ENCODE peak calls at places on chromosomes 6 and 20, in nine cellular contexts. One of them, this sample, is unnamed.

GRCh38 chr20:5222919-5223634 is 93.7 kb downstream of the PROKR2 start:
- DNase-seq in neural crest cell: peak
- DNase-seq in osteoblast: peak
- DNase-seq in fibroblast of the aortic adventitia: peak
- DNase-seq in upper lobe of right lung: no peak
- DNase-seq in lower lobe of right lung: peak
- DNase-seq in GM10248: peak
- DNase-seq in IMR-90: peak
- DNase-seq in heart left ventricle: peak
- DNase-seq in this sample: peak

GRCh38 chr20:43938932-43939761 is 24.5 kb downstream of the TOX2 start:
- DNase-seq in neural crest cell: no peak
- DNase-seq in osteoblast: peak
- DNase-seq in fibroblast of the aortic adventitia: peak
- DNase-seq in upper lobe of right lung: peak
- DNase-seq in lower lobe of right lung: peak
- DNase-seq in GM10248: no peak
- DNase-seq in IMR-90: peak
- DNase-seq in heart left ventricle: peak
- DNase-seq in this sample: no peak

GRCh38 chr6:40410792-40411191 is 176.4 kb downstream of the LRFN2 start:
- DNase-seq in neural crest cell: no peak
- DNase-seq in osteoblast: no peak
- DNase-seq in fibroblast of the aortic adventitia: no peak
- DNase-seq in upper lobe of right lung: no peak
- DNase-seq in lower lobe of right lung: no peak
- DNase-seq in GM10248: no peak
- DNase-seq in IMR-90: no peak
- DNase-seq in heart left ventricle: no peak
- DNase-seq in this sample: peak

GRCh38 chr20:44648579-44648978 is 2.9 kb downstream of the ADA start:
- DNase-seq in neural crest cell: no peak
- DNase-seq in osteoblast: no peak
- DNase-seq in fibroblast of the aortic adventitia: no peak
- DNase-seq in upper lobe of right lung: no peak
- DNase-seq in lower lobe of right lung: no peak
- DNase-seq in GM10248: no peak
- DNase-seq in IMR-90: no peak
- DNase-seq in heart left ventricle: peak
- DNase-seq in this sample: no peak

GRCh38 chr6:158645064-158646022 is 800 bp upstream of the DYNLT1 start:
- DNase-seq in neural crest cell: no peak
- DNase-seq in osteoblast: no peak
- DNase-seq in fibroblast of the aortic adventitia: no peak
- DNase-seq in upper lobe of right lung: peak
- DNase-seq in lower lobe of right lung: no peak
- DNase-seq in GM10248: no peak
- DNase-seq in IMR-90: no peak
- DNase-seq in heart left ventricle: no peak
- DNase-seq in this sample: no peak

GRCh38 chr6:33620584-33621395 is at the start of gene ITPR3:
- DNase-seq in neural crest cell: no peak
- DNase-seq in osteoblast: peak
- DNase-seq in fibroblast of the aortic adventitia: peak
- DNase-seq in upper lobe of right lung: peak
- DNase-seq in lower lobe of right lung: peak
- DNase-seq in GM10248: peak
- DNase-seq in IMR-90: peak
- DNase-seq in heart left ventricle: peak
- DNase-seq in this sample: no peak

GRCh38 chr6:1402369-1402768 is 13.0 kb downstream of the FOXF2 start:
- DNase-seq in neural crest cell: no peak
- DNase-seq in osteoblast: no peak
- DNase-seq in fibroblast of the aortic adventitia: no peak
- DNase-seq in upper lobe of right lung: no peak
- DNase-seq in lower lobe of right lung: no peak
- DNase-seq in GM10248: no peak
- DNase-seq in IMR-90: no peak
- DNase-seq in heart left ventricle: no peak
- DNase-seq in this sample: no peak

GRCh38 chr6:111653434-111653833 is 47.8 kb upstream of the TRAF3IP2 start:
- DNase-seq in neural crest cell: no peak
- DNase-seq in osteoblast: no peak
- DNase-seq in fibroblast of the aortic adventitia: no peak
- DNase-seq in upper lobe of right lung: no peak
- DNase-seq in lower lobe of right lung: no peak
- DNase-seq in GM10248: no peak
- DNase-seq in IMR-90: no peak
- DNase-seq in heart left ventricle: no peak
- DNase-seq in this sample: no peak

GRCh38 chr6:142285235-142286087 is 16.3 kb upstream of the ADGRG6 start:
- DNase-seq in neural crest cell: no peak
- DNase-seq in osteoblast: no peak
- DNase-seq in fibroblast of the aortic adventitia: no peak
- DNase-seq in upper lobe of right lung: no peak
- DNase-seq in lower lobe of right lung: no peak
- DNase-seq in GM10248: no peak
- DNase-seq in IMR-90: no peak
- DNase-seq in heart left ventricle: no peak
- DNase-seq in this sample: no peak

GRCh38 chr6:17574871-17575560 is 25.1 kb upstream of the FAM8A1 start:
- DNase-seq in neural crest cell: no peak
- DNase-seq in osteoblast: peak
- DNase-seq in fibroblast of the aortic adventitia: peak
- DNase-seq in upper lobe of right lung: no peak
- DNase-seq in lower lobe of right lung: no peak
- DNase-seq in GM10248: no peak
- DNase-seq in IMR-90: peak
- DNase-seq in heart left ventricle: no peak
- DNase-seq in this sample: no peak

GRCh38 chr6:22568854-22569253 is 512 bp upstream of the HDGFL1 start:
- DNase-seq in neural crest cell: no peak
- DNase-seq in osteoblast: peak
- DNase-seq in fibroblast of the aortic adventitia: no peak
- DNase-seq in upper lobe of right lung: no peak
- DNase-seq in lower lobe of right lung: no peak
- DNase-seq in GM10248: no peak
- DNase-seq in IMR-90: no peak
- DNase-seq in heart left ventricle: no peak
- DNase-seq in this sample: no peak

GRCh38 chr6:106082735-106083398 is 3.3 kb upstream of the PRDM1 start:
- DNase-seq in neural crest cell: no peak
- DNase-seq in osteoblast: peak
- DNase-seq in fibroblast of the aortic adventitia: peak
- DNase-seq in upper lobe of right lung: no peak
- DNase-seq in lower lobe of right lung: no peak
- DNase-seq in GM10248: no peak
- DNase-seq in IMR-90: peak
- DNase-seq in heart left ventricle: no peak
- DNase-seq in this sample: no peak

GRCh38 chr6:118240878-118241528 is 307.1 kb upstream of the PLN start:
- DNase-seq in neural crest cell: no peak
- DNase-seq in osteoblast: no peak
- DNase-seq in fibroblast of the aortic adventitia: no peak
- DNase-seq in upper lobe of right lung: no peak
- DNase-seq in lower lobe of right lung: no peak
- DNase-seq in GM10248: peak
- DNase-seq in IMR-90: no peak
- DNase-seq in heart left ventricle: no peak
- DNase-seq in this sample: no peak

GRCh38 chr20:62309198-62309944 is 6.6 kb downstream of the ADRM1 start:
- DNase-seq in neural crest cell: no peak
- DNase-seq in osteoblast: no peak
- DNase-seq in fibroblast of the aortic adventitia: no peak
- DNase-seq in upper lobe of right lung: no peak
- DNase-seq in lower lobe of right lung: no peak
- DNase-seq in GM10248: no peak
- DNase-seq in IMR-90: no peak
- DNase-seq in heart left ventricle: no peak
- DNase-seq in this sample: no peak

GRCh38 chr6:7974932-7975763 is 64.6 kb upstream of the TXNDC5 start:
- DNase-seq in neural crest cell: no peak
- DNase-seq in osteoblast: peak
- DNase-seq in fibroblast of the aortic adventitia: peak
- DNase-seq in upper lobe of right lung: peak
- DNase-seq in lower lobe of right lung: peak
- DNase-seq in GM10248: no peak
- DNase-seq in IMR-90: peak
- DNase-seq in heart left ventricle: peak
- DNase-seq in this sample: no peak

GRCh38 chr6:24458937-24459336 is 30.4 kb downstream of the GPLD1 start:
- DNase-seq in neural crest cell: no peak
- DNase-seq in osteoblast: peak
- DNase-seq in fibroblast of the aortic adventitia: no peak
- DNase-seq in upper lobe of right lung: no peak
- DNase-seq in lower lobe of right lung: no peak
- DNase-seq in GM10248: no peak
- DNase-seq in IMR-90: no peak
- DNase-seq in heart left ventricle: no peak
- DNase-seq in this sample: no peak

GRCh38 chr6:25961619-25962367 is 809 bp upstream of the TRIM38 start:
- DNase-seq in neural crest cell: no peak
- DNase-seq in osteoblast: peak
- DNase-seq in fibroblast of the aortic adventitia: peak
- DNase-seq in upper lobe of right lung: no peak
- DNase-seq in lower lobe of right lung: no peak
- DNase-seq in GM10248: peak
- DNase-seq in IMR-90: no peak
- DNase-seq in heart left ventricle: no peak
- DNase-seq in this sample: no peak
- TF ChIP-seq CTCF in neural crest cell: no peak
- TF ChIP-seq CTCF in osteoblast: no peak
- TF ChIP-seq CTCF in fibroblast of the aortic adventitia: peak
- TF ChIP-seq CTCF in upper lobe of right lung: no peak
- TF ChIP-seq CTCF in lower lobe of right lung: peak
- TF ChIP-seq CTCF in GM10248: peak
- TF ChIP-seq CTCF in IMR-90: no peak
- TF ChIP-seq CTCF in heart left ventricle: no peak
- TF ChIP-seq CTCF in this sample: no peak

DNA sequence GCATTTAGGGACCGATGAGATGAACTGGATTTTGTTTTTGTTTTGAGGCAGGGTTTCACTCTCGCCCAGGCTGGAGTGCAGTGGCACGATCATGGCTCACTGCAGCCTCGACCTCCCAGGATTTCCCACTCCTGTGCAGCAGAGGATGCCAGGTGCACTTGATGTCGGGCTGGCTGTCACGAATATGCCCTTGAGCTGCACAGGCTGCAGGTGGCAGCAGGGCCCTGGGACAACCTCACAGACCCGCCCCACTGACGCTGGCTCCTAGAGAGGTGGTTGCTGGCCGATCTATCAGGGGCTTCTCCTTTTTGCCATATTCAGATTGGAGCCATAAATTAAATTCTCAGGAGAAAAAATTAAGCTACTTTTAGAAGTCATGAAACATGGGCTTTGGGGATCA is 32.2 kb downstream of the NQO2 start:
- DNase-seq in neural crest cell: no peak
- DNase-seq in osteoblast: no peak
- DNase-seq in fibroblast of the aortic adventitia: no peak
- DNase-seq in upper lobe of right lung: no peak
- DNase-seq in lower lobe of right lung: no peak
- DNase-seq in GM10248: no peak
- DNase-seq in IMR-90: no peak
- DNase-seq in heart left ventricle: no peak
- DNase-seq in this sample: no peak
- TF ChIP-seq CTCF in neural crest cell: no peak
- TF ChIP-seq CTCF in osteoblast: no peak
- TF ChIP-seq CTCF in fibroblast of the aortic adventitia: no peak
- TF ChIP-seq CTCF in upper lobe of right lung: no peak
- TF ChIP-seq CTCF in lower lobe of right lung: no peak
- TF ChIP-seq CTCF in GM10248: peak
- TF ChIP-seq CTCF in IMR-90: no peak
- TF ChIP-seq CTCF in heart left ventricle: no peak
- TF ChIP-seq CTCF in this sample: no peak

DNA sequence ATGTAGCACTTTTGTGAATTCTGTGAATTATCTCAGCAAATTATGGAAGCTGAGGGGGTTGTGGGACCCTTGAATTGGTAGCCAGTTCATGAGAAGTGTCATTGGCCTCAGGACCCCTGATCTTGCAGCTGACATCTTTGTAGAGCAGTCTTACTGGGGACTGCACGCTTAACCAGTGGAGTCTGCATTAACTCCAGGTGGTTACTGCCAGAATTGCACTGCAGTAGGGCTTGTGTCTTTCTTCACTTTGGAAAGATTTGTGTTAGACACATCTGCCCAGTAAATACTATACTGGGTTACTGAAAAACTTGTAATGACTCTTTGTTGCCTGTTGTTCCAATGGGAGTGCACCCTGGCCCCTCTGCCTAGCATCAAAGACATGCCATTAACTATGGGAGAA is 21.2 kb upstream of the CDKN1A start:
- DNase-seq in neural crest cell: no peak
- DNase-seq in osteoblast: no peak
- DNase-seq in fibroblast of the aortic adventitia: no peak
- DNase-seq in upper lobe of right lung: no peak
- DNase-seq in lower lobe of right lung: no peak
- DNase-seq in GM10248: no peak
- DNase-seq in IMR-90: no peak
- DNase-seq in heart left ventricle: no peak
- DNase-seq in this sample: no peak
- TF ChIP-seq CTCF in neural crest cell: no peak
- TF ChIP-seq CTCF in osteoblast: no peak
- TF ChIP-seq CTCF in fibroblast of the aortic adventitia: no peak
- TF ChIP-seq CTCF in upper lobe of right lung: no peak
- TF ChIP-seq CTCF in lower lobe of right lung: no peak
- TF ChIP-seq CTCF in GM10248: no peak
- TF ChIP-seq CTCF in IMR-90: no peak
- TF ChIP-seq CTCF in heart left ventricle: no peak
- TF ChIP-seq CTCF in this sample: peak

GRCh38 chr20:47676219-47676721 is 109.0 kb downstream of the SULF2 start:
- DNase-seq in neural crest cell: no peak
- DNase-seq in osteoblast: no peak
- DNase-seq in fibroblast of the aortic adventitia: no peak
- DNase-seq in upper lobe of right lung: peak
- DNase-seq in lower lobe of right lung: no peak
- DNase-seq in GM10248: no peak
- DNase-seq in IMR-90: no peak
- DNase-seq in heart left ventricle: no peak
- DNase-seq in this sample: no peak
- TF ChIP-seq CTCF in neural crest cell: no peak
- TF ChIP-seq CTCF in osteoblast: no peak
- TF ChIP-seq CTCF in fibroblast of the aortic adventitia: no peak
- TF ChIP-seq CTCF in upper lobe of right lung: no peak
- TF ChIP-seq CTCF in lower lobe of right lung: no peak
- TF ChIP-seq CTCF in GM10248: no peak
- TF ChIP-seq CTCF in IMR-90: no peak
- TF ChIP-seq CTCF in heart left ventricle: no peak
- TF ChIP-seq CTCF in this sample: no peak